ENCODE peak calls at places on chromosomes 3 and 15, in ten cellular contexts. Y is GM23338, M is transverse colon, T is colonic mucosa, N is IMR-90, Z is HFFc6, K is lung, A is upper lobe of right lung, C is fibroblast of mammary gland, G is astrocyte of the spinal cord. P is an unnamed sample.

GRCh38 chr3:190041333-190042041 is 79.2 kb downstream of the P3H2 start:
- DNase-seq in Y (peak), M (no peak), T (no peak), N (peak), Z (no peak), K (no peak), A (no peak), C (peak), G (no peak), P (no peak)

GRCh38 chr3:109927161-109927560 is 589.8 kb upstream of the DPPA4 start:
- DNase-seq in Y (no peak), M (no peak), T (no peak), N (peak), Z (peak), K (no peak), A (no peak), C (peak), G (peak), P (no peak)

GRCh38 chr3:43859766-43860165 is 169.0 kb downstream of the ABHD5 start:
- DNase-seq in Y (no peak), M (no peak), T (no peak), N (no peak), Z (no peak), K (no peak), A (no peak), C (no peak), G (no peak), P (no peak)

GRCh38 chr3:36562945-36563344 is 182.6 kb downstream of the STAC start:
- DNase-seq in Y (no peak), M (no peak), T (no peak), N (no peak), Z (no peak), K (no peak), A (no peak), C (no peak), G (no peak), P (no peak)

GRCh38 chr15:58870451-58870850 is 63.0 kb downstream of the SLTM start:
- DNase-seq in Y (no peak), M (no peak), T (no peak), N (peak), Z (peak), K (no peak), A (no peak), C (peak), G (no peak), P (no peak)

GRCh38 chr3:10798600-10799367 is 17.2 kb upstream of the SLC6A11 start:
- DNase-seq in Y (no peak), M (no peak), T (no peak), N (no peak), Z (no peak), K (no peak), A (no peak), C (no peak), G (no peak), P (no peak)

GRCh38 chr15:91867581-91868026 is 14.1 kb downstream of the SLCO3A1 start:
- DNase-seq in Y (peak), M (peak), T (peak), N (peak), Z (peak), K (peak), A (peak), C (peak), G (peak), P (no peak)

GRCh38 chr15:96851613-96852012 is 521.1 kb downstream of the NR2F2 start:
- DNase-seq in Y (no peak), M (no peak), T (peak), N (peak), Z (no peak), K (no peak), A (no peak), C (peak), G (peak), P (no peak)

GRCh38 chr15:70466895-70467529 is 296.3 kb downstream of the UACA start:
- DNase-seq in Y (peak), M (peak), T (peak), N (peak), Z (peak), K (peak), A (peak), C (peak), G (peak), P (peak)

GRCh38 chr3:181623924-181624694 is 87.6 kb upstream of the SOX2 start:
- DNase-seq in Y (no peak), M (no peak), T (no peak), N (no peak), Z (no peak), K (no peak), A (no peak), C (peak), G (peak), P (no peak)

GRCh38 chr3:45123841-45124269 is 22.3 kb downstream of the CDCP1 start:
- DNase-seq in Y (no peak), M (no peak), T (no peak), N (peak), Z (peak), K (no peak), A (no peak), C (peak), G (peak), P (no peak)

GRCh38 chr3:5186089-5186853 is 1.2 kb upstream of the EDEM1 start:
- DNase-seq in Y (no peak), M (no peak), T (no peak), N (no peak), Z (no peak), K (no peak), A (no peak), C (no peak), G (no peak), P (no peak)

GRCh38 chr3:72145506-72146380 is 360.8 kb upstream of the PROK2 start:
- DNase-seq in Y (peak), M (no peak), T (no peak), N (peak), Z (peak), K (no peak), A (no peak), C (peak), G (peak), P (no peak)

GRCh38 chr15:51250217-51251011 is 88.0 kb downstream of the CYP19A1 start:
- DNase-seq in Y (no peak), M (no peak), T (no peak), N (no peak), Z (no peak), K (no peak), A (no peak), C (no peak), G (no peak), P (no peak)

GRCh38 chr3:134677196-134677986 is 26.6 kb upstream of the KY start:
- DNase-seq in Y (peak), M (no peak), T (peak), N (no peak), Z (no peak), K (no peak), A (no peak), C (no peak), G (no peak), P (no peak)
- TF ChIP-seq CTCF in Y (peak), M (peak), T (peak), N (peak), Z (peak), K (no peak), A (peak), C (peak), G (peak), P (peak)

GRCh38 chr3:64179249-64179648 is 46.0 kb downstream of the PRICKLE2 start:
- DNase-seq in Y (no peak), M (no peak), T (no peak), N (no peak), Z (peak), K (no peak), A (no peak), C (no peak), G (no peak), P (no peak)
- TF ChIP-seq CTCF in Y (peak), M (no peak), T (no peak), N (no peak), Z (peak), K (no peak), A (no peak), C (peak), G (no peak), P (peak)

GRCh38 chr3:66638717-66639116 is 137.9 kb upstream of the LRIG1 start:
- DNase-seq in Y (peak), M (no peak), T (no peak), N (no peak), Z (no peak), K (no peak), A (no peak), C (no peak), G (no peak), P (no peak)
- TF ChIP-seq CTCF in Y (peak), M (no peak), T (no peak), N (no peak), Z (no peak), K (no peak), A (no peak), C (no peak), G (no peak), P (peak)

DNA sequence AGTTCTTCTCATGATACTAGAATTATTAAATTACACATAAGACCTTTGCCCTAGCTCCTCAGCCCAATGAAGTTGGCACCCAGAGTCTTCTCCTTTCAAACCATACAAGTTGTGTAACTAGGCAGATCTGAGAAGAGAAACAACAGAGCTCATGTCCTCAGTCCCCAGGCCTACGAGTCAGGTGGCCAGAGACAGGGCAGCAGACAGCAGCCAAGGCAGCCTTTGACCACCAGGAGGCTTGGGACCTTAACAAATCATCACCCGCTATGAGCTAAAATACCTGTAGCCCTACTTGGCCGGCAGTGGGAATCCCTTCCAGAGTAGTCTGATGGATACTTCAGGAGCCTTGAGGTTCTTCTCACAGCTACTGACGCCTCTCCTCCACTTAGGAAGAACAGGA is 18.3 kb downstream of the STIMATE start:
- DNase-seq in Y (peak), M (no peak), T (no peak), N (no peak), Z (no peak), K (no peak), A (no peak), C (no peak), G (no peak), P (no peak)
- TF ChIP-seq CTCF in Y (peak), M (no peak), T (no peak), N (no peak), Z (peak), K (no peak), A (no peak), C (peak), G (no peak), P (no peak)